ENCODE peak calls at places on chromosomes 6 and 20, in five cellular contexts. J, U, P, I and Q are unnamed samples.

GRCh38 chr20:50245561-50246366 is 55.1 kb downstream of the CEBPB start:
- DNase-seq in J (no peak), U (no peak), P (peak), I (no peak), Q (no peak)

GRCh38 chr6:168333471-168333870 is 13.9 kb upstream of the DACT2 start:
- DNase-seq in J (no peak), U (no peak), P (no peak), I (no peak), Q (no peak)

GRCh38 chr6:127222418-127222817 is 44.2 kb upstream of the RNF146 start:
- DNase-seq in J (no peak), U (no peak), P (no peak), I (no peak), Q (no peak)

GRCh38 chr20:62277253-62277652 is 25.5 kb upstream of the ADRM1 start:
- DNase-seq in J (no peak), U (peak), P (no peak), I (no peak), Q (no peak)

GRCh38 chr20:21503345-21503744 is 10.5 kb downstream of the NKX2-2 start:
- DNase-seq in J (no peak), U (no peak), P (peak), I (no peak), Q (peak)

GRCh38 chr6:122381494-122382083 is 17.9 kb upstream of the HSF2 start:
- DNase-seq in J (peak), U (no peak), P (peak), I (no peak), Q (peak)

GRCh38 chr20:831251-831650 is 2.3 kb upstream of the FAM110A start:
- DNase-seq in J (no peak), U (no peak), P (no peak), I (no peak), Q (no peak)

GRCh38 chr6:35362200-35362599 is 19.8 kb downstream of the PPARD start:
- DNase-seq in J (no peak), U (no peak), P (no peak), I (no peak), Q (no peak)

GRCh38 chr6:42197574-42198362 is 3.0 kb upstream of the GUCA1B start:
- DNase-seq in J (peak), U (no peak), P (peak), I (no peak), Q (no peak)

GRCh38 chr6:43077981-43078411 is 1.9 kb downstream of the PTK7 start:
- DNase-seq in J (no peak), U (no peak), P (peak), I (no peak), Q (no peak)

GRCh38 chr6:106759112-106759511 is 129.7 kb downstream of the QRSL1 start:
- DNase-seq in J (no peak), U (no peak), P (no peak), I (no peak), Q (no peak)

GRCh38 chr6:49606696-49607390 is 29.8 kb downstream of the RHAG start:
- DNase-seq in J (no peak), U (no peak), P (peak), I (no peak), Q (peak)

GRCh38 chr6:96927660-96928059 is 3.1 kb downstream of the KLHL32 start:
- DNase-seq in J (no peak), U (no peak), P (no peak), I (no peak), Q (no peak)

GRCh38 chr6:79152269-79152737 is 74.2 kb upstream of the PHIP start:
- DNase-seq in J (no peak), U (no peak), P (no peak), I (no peak), Q (peak)

GRCh38 chr20:44537993-44538392 is 16.1 kb upstream of the SERINC3 start:
- DNase-seq in J (no peak), U (no peak), P (no peak), I (no peak), Q (no peak)

GRCh38 chr6:87936065-87936464 is 111.6 kb upstream of the SPACA1 start:
- DNase-seq in J (no peak), U (no peak), P (no peak), I (no peak), Q (no peak)